ENCODE peak calls at places on chromosomes 3 and 15, in five cellular contexts. J, B, U, O and F are unnamed samples.

GRCh38 chr15:40936709-40937666 is 7.8 kb downstream of the DLL4 start:
- DNase-seq in J (no peak), B (no peak), U (no peak), O (no peak), F (no peak)

GRCh38 chr3:76024640-76025039 is 239.3 kb upstream of the ZNF717 start:
- DNase-seq in J (no peak), B (no peak), U (no peak), O (no peak), F (no peak)

GRCh38 chr15:66389859-66390382 is 3.2 kb downstream of the MAP2K1 start:
- DNase-seq in J (no peak), B (no peak), U (no peak), O (no peak), F (no peak)

GRCh38 chr15:73710321-73710720 is 26.1 kb downstream of the CD276 start:
- DNase-seq in J (no peak), B (no peak), U (no peak), O (no peak), F (no peak)

GRCh38 chr15:45274636-45275035 is 22.6 kb downstream of the SLC28A2 start:
- DNase-seq in J (no peak), B (no peak), U (no peak), O (no peak), F (no peak)

GRCh38 chr3:32568953-32569352 is 1.7 kb downstream of the DYNC1LI1 start:
- DNase-seq in J (no peak), B (no peak), U (no peak), O (no peak), F (no peak)

GRCh38 chr3:190040145-190040544 is 80.6 kb downstream of the P3H2 start:
- DNase-seq in J (no peak), B (no peak), U (no peak), O (no peak), F (no peak)

GRCh38 chr3:52347716-52348635 is 31.9 kb downstream of the DNAH1 start:
- DNase-seq in J (no peak), B (no peak), U (no peak), O (no peak), F (no peak)

GRCh38 chr15:23566070-23567050 is 886 bp downstream of the MKRN3 start:
- DNase-seq in J (no peak), B (no peak), U (no peak), O (no peak), F (peak)

GRCh38 chr3:46299608-46300460 is 54.1 kb upstream of the CCR2 start:
- DNase-seq in J (no peak), B (no peak), U (no peak), O (no peak), F (no peak)

GRCh38 chr3:80097674-80098073 is 329.9 kb upstream of the ROBO1 start:
- DNase-seq in J (no peak), B (no peak), U (no peak), O (no peak), F (no peak)

GRCh38 chr3:9397911-9398714 is 698 bp downstream of the SETD5 start:
- DNase-seq in J (peak), B (peak), U (peak), O (peak), F (no peak)

GRCh38 chr3:134516905-134517304 is 31.0 kb downstream of the CEP63 start:
- DNase-seq in J (no peak), B (no peak), U (no peak), O (no peak), F (no peak)

GRCh38 chr3:156132313-156132712 is 11.9 kb downstream of the KCNAB1 start:
- DNase-seq in J (no peak), B (no peak), U (no peak), O (no peak), F (no peak)

GRCh38 chr3:42173307-42173706 is 82.2 kb downstream of the TRAK1 start:
- DNase-seq in J (no peak), B (no peak), U (no peak), O (no peak), F (no peak)

GRCh38 chr3:40588406-40588805 is 63.6 kb downstream of the ZNF621 start:
- DNase-seq in J (no peak), B (peak), U (no peak), O (no peak), F (no peak)

DNA sequence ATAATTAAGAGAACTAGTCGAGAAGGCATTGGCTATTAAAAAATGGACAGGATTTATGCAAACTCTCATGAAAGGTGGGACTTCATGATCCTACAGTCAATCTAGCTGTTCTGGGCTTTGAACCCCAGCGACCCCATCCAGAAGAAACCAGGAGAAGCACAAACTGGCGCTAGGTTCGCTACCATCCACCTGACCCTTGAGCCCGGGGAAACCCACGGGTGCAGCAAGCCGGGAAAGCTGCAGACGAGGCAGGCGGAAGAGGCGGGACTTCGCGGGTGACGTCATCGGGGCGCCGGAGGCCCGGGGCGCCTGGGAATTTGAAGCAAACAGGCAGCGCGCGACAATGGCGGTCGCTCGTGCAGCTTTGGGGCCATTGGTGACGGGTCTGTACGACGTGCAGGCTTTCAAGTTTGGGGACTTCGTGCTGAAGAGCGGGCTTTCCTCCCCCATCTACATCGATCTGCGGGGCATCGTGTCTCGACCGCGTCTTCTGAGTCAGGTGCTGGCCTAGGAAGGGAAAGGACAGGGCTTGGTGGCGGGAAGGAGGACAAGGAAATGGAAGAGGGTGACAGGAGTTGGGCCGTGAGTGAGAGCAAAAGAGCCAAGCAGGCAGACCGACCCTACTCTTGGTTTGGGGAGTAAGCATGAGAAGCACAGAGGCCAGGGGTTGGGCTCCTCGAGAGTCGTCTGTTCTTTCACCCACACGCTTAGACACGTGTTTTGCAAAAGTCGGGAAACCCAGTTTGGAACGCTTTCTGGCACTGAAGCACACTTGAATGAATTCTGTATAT is at the start of gene UMPS:
- DNase-seq in J (peak), B (peak), U (peak), O (peak), F (peak)
- TF ChIP-seq POLR2A in J (no peak), B (peak), U (no peak), O (no peak), F (peak)

GRCh38 chr3:119580148-119580760 is 962 bp downstream of the ADPRH start:
- DNase-seq in J (peak), B (peak), U (peak), O (no peak), F (no peak)

GRCh38 chr3:119582178-119582577 is 2.9 kb downstream of the ADPRH start:
- DNase-seq in J (no peak), B (no peak), U (no peak), O (no peak), F (no peak)

GRCh38 chr3:119585193-119585592 is 5.9 kb downstream of the ADPRH start:
- DNase-seq in J (no peak), B (no peak), U (no peak), O (no peak), F (no peak)

GRCh38 chr3:119575507-119575906 is 3.8 kb upstream of the ADPRH start:
- DNase-seq in J (no peak), B (no peak), U (no peak), O (no peak), F (no peak)

DNA sequence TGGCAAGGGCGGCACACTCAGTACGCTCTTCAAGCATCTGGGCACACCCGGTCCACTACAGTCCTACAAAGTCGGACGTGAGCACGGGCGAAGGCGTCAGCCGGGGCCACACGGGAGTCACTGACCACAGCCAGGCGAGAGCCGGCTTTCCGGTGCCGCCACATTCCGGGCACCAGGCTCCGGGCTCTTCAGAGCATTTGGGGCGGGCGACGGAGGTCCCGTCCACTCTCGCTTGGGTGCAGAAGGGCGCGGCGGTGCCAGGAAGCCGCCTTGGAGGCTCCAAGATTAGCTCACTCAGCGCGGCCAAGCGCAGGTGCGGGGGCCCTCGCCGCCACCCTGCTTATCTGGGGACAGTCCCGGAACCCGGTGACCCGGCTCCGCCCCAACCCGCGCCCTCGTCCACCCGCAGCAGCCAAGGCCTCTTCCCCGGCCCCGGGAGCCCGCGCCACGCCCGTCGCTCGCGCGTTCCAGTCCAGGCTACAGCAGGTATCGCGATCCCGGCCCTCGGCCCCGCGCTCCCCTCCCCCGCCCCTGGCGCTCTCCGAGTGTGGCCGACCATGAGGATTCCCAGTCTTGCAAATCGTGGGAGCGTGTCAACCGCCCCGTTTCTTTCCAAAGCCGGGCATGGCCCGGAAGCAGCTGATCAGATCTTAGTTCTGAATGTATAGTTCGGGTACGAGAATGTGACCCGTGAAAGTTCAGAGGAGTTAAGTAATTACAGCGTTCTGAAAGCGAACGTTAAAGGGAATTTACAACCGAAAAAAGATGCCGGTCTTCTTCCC is at the start of gene ADPRH:
- DNase-seq in J (peak), B (peak), U (peak), O (peak), F (peak)
- TF ChIP-seq POLR2A in J (no peak), B (peak), U (no peak), O (no peak), F (no peak)

GRCh38 chr15:68817304-68818087 is 3.2 kb downstream of the ANP32A start:
- DNase-seq in J (peak), B (peak), U (peak), O (peak), F (peak)
- TF ChIP-seq POLR2A in J (no peak), B (peak), U (no peak), O (no peak), F (no peak)

GRCh38 chr15:92902020-92902419 is 1.9 kb downstream of the CHD2 start:
- DNase-seq in J (no peak), B (no peak), U (no peak), O (no peak), F (no peak)

GRCh38 chr15:92903956-92904831 is 4.1 kb downstream of the CHD2 start:
- DNase-seq in J (peak), B (peak), U (peak), O (peak), F (peak)

GRCh38 chr15:92904832-92905640 is 4.9 kb downstream of the CHD2 start:
- DNase-seq in J (no peak), B (no peak), U (no peak), O (no peak), F (no peak)

GRCh38 chr15:92902723-92903587 is 2.8 kb downstream of the CHD2 start:
- DNase-seq in J (no peak), B (no peak), U (no peak), O (no peak), F (no peak)

DNA sequence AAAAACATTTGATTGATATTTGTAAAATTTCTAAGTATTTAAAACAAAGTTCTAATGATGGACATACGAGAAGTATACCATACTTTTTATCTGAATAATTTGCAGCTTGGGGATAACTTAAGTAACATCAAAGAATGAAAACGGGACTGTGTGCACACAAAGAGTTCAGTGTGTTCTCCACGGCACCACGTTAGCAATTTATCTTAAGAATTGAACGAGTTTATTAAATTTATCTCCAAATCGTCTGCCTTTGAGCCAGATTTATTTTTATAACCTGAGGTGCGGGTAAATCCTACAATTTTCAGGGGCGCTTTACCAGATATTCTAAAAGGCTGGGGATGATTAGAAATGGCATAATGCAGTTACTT is 3.4 kb downstream of the CHD2 start:
- DNase-seq in J (no peak), B (no peak), U (no peak), O (no peak), F (no peak)
- TF ChIP-seq POLR2A in J (no peak), B (no peak), U (no peak), O (no peak), F (no peak)

GRCh38 chr3:55571216-55571813 is 84.2 kb upstream of the WNT5A start:
- DNase-seq in J (no peak), B (no peak), U (no peak), O (no peak), F (no peak)
- TF ChIP-seq POLR2A in J (no peak), B (no peak), U (no peak), O (no peak), F (no peak)

GRCh38 chr3:183061431-183062172 is 37.7 kb downstream of the MCCC1 start:
- DNase-seq in J (no peak), B (no peak), U (no peak), O (no peak), F (no peak)
- TF ChIP-seq POLR2A in J (no peak), B (no peak), U (no peak), O (no peak), F (no peak)